ENCODE peak calls at places on chromosome 6, in seven cellular contexts. E, K, O, S, B, M and Y are unnamed samples.

GRCh38 chr6:73309534-73309783 is 44.6 kb downstream of the DPPA5 start:
- DNase-seq in E (no peak), K (peak; percentile 61), O (no peak), S (no peak), B (peak; percentile 57), M (peak; percentile 42), Y (no peak)

GRCh38 chr6:144284753-144285547 is at the start of gene UTRN:
- DNase-seq in E (peak; percentile 93), K (peak; percentile 89), O (peak; percentile 94), S (peak; percentile 95), B (peak; percentile 83), M (peak; percentile 87), Y (peak; percentile 88)

GRCh38 chr6:116371384-116372209 is 850 bp downstream of the DSE start:
- DNase-seq in E (peak; percentile 98), K (peak; percentile 83), O (peak; percentile 96), S (peak; percentile 92), B (peak; percentile 92), M (peak; percentile 58), Y (peak; percentile 84)

GRCh38 chr6:84546427-84546914 is 217.9 kb downstream of the TBX18 start:
- DNase-seq in E (peak; percentile 80), K (no peak), O (peak; percentile 11), S (no peak), B (no peak), M (no peak), Y (no peak)

GRCh38 chr6:87808005-87808757 is 106.1 kb upstream of the AKIRIN2 start:
- DNase-seq in E (peak; percentile 91), K (no peak), O (no peak), S (no peak), B (peak; percentile 93), M (no peak), Y (no peak)

GRCh38 chr6:110560239-110561015 is 84.0 kb upstream of the SLC22A16 start:
- DNase-seq in E (no peak), K (no peak), O (no peak), S (no peak), B (no peak), M (no peak), Y (no peak)

GRCh38 chr6:1527098-1527497 is 82.6 kb upstream of the FOXC1 start:
- DNase-seq in E (peak; percentile 37), K (no peak), O (peak; percentile 76), S (peak; percentile 75), B (peak; percentile 32), M (peak; percentile 35), Y (peak; percentile 58)

GRCh38 chr6:4420160-4420865 is 284.9 kb upstream of the ECI2 start:
- DNase-seq in E (no peak), K (no peak), O (peak; percentile 19), S (no peak), B (no peak), M (no peak), Y (no peak)

GRCh38 chr6:143039548-143039947 is 21.1 kb upstream of the AIG1 start:
- DNase-seq in E (no peak), K (no peak), O (no peak), S (no peak), B (no peak), M (no peak), Y (no peak)

GRCh38 chr6:163711615-163712568 is 297.4 kb downstream of the QKI start:
- DNase-seq in E (peak; percentile 59), K (no peak), O (peak; percentile 13), S (peak; percentile 67), B (no peak), M (peak; percentile 37), Y (peak; percentile 43)

DNA sequence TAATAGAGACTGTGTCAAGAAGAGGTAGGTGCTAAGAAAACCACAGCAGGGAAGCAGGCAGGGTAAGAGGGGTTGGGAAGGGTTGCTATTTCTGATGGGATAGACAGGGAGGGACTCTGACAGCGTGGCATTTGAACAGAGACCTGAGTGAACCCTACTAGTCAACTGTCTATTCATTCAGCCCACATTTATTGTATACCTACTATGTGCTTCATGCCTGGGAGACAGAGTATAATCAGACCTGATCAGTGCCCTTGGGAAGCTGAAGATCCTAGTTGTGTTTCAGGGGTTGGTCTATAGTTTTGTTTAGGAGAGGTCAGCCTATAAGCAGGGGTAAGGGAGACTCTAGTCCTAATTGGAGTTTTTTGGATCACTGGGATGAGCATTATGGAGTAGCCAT is 14.9 kb upstream of the CAPN11 start:
- DNase-seq in E (no peak), K (no peak), O (no peak), S (no peak), B (no peak), M (no peak), Y (no peak)
- H3K9ac ChIP-seq in E (no peak overlapping the region), K (no peak overlapping the region), O (no peak overlapping the region), S (no peak overlapping the region), B (no peak overlapping the region), M (no peak overlapping the region), Y (no peak overlapping the region)

DNA sequence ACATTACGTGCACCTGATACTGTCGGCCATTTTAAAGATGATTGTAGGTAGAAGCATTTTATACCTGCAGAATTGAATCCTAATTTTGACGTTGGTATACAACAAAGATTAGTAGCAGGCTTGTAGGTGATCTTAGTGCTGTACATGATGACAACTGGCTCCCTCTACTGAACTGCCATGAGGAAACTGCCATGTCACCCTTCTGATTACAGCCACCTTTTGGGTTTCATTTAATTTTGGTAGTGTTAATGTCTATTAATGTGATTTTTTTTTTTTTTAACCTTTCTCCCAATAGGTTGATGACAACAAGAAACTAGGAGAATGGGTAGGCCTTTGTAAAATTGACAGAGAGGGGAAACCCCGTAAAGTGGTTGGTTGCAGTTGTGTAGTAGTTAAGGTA is 2.3 kb downstream of the RPS12 start:
- DNase-seq in E (peak; percentile 12), K (no peak), O (no peak), S (no peak), B (no peak), M (no peak), Y (no peak)
- H3K9ac ChIP-seq in E (peak overlapping the region; percentile 98), K (no peak overlapping the region), O (peak overlapping the region; percentile 94), S (peak overlapping the region; percentile 94), B (peak overlapping the region; percentile 92), M (peak overlapping the region; percentile 98), Y (peak overlapping the region; percentile 100)

GRCh38 chr6:124310139-124310538 is 506.5 kb downstream of the NKAIN2 start:
- DNase-seq in E (no peak), K (no peak), O (no peak), S (no peak), B (no peak), M (no peak), Y (no peak)
- H3K9ac ChIP-seq in E (no peak overlapping the region), K (no peak overlapping the region), O (no peak overlapping the region), S (no peak overlapping the region), B (no peak overlapping the region), M (no peak overlapping the region), Y (no peak overlapping the region)

DNA sequence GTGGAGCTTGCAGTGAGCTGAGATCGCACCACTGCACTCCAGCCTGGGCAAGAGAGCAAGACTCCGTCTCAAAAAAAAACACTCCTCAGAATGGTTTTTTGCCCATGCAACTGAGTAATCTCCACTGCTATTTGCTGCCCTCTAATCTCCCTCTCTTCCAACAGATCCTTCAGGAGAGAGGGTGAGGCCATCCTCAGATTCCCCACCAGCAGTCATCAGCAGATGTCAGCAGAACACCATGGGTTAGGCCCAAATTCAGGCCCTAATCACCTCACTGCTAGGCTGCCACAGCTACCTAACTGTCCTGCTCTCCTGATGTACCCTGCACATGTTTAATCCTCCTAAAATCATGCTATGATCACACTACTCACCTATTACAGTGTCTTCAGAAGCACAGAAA is 63.2 kb upstream of the BEND6 start:
- DNase-seq in E (peak; percentile 54), K (no peak), O (peak; percentile 62), S (peak; percentile 66), B (no peak), M (no peak), Y (no peak)
- H3K9ac ChIP-seq in E (no peak overlapping the region), K (no peak overlapping the region), O (no peak overlapping the region), S (no peak overlapping the region), B (no peak overlapping the region), M (no peak overlapping the region), Y (no peak overlapping the region)

GRCh38 chr6:7505196-7505699 is 36.2 kb upstream of the DSP start:
- DNase-seq in E (peak; percentile 89), K (peak; percentile 65), O (peak; percentile 98), S (peak; percentile 96), B (peak; percentile 100), M (peak; percentile 85), Y (peak; percentile 92)
- H3K9ac ChIP-seq in E (peak overlapping the region; percentile 63), K (no peak overlapping the region), O (peak overlapping the region; percentile 17), S (peak overlapping the region; percentile 16), B (peak overlapping the region; percentile 91), M (peak overlapping the region; percentile 40), Y (no peak overlapping the region)

GRCh38 chr6:125931733-125932450 is 24.7 kb upstream of the HINT3 start:
- DNase-seq in E (no peak), K (no peak), O (no peak), S (no peak), B (peak; percentile 67), M (no peak), Y (no peak)
- H3K9ac ChIP-seq in E (no peak overlapping the region), K (no peak overlapping the region), O (no peak overlapping the region), S (no peak overlapping the region), B (no peak overlapping the region), M (no peak overlapping the region), Y (no peak overlapping the region)